ENCODE peak calls at places on chromosomes 5 and 9, in six cellular contexts. One of them, this sample, is unnamed. For H3K9me3 and H3K4me1, the result is how much of the 10 kb centered on the place peaks cover.

GRCh38 chr5:67287795-67288194 is 91.2 kb upstream of the CD180 start:
- DNase-seq in GM23248: peak
- DNase-seq in esophagus muscularis mucosa: no peak
- DNase-seq in A549: no peak
- DNase-seq in heart right ventricle: no peak
- DNase-seq in fibroblast of lung: peak
- DNase-seq in this sample: no peak

GRCh38 chr5:57456056-57456455 is 26.6 kb downstream of the ACTBL2 start:
- DNase-seq in esophagus muscularis mucosa: no peak
- DNase-seq in fibroblast of lung: no peak
- DNase-seq in GM23248: no peak
- DNase-seq in A549: no peak
- DNase-seq in heart right ventricle: no peak
- DNase-seq in this sample: no peak

GRCh38 chr5:73496984-73497457 is 1.2 kb upstream of the BTF3 start:
- DNase-seq in esophagus muscularis mucosa: no peak
- DNase-seq in fibroblast of lung: peak
- DNase-seq in A549: peak
- DNase-seq in heart right ventricle: no peak
- DNase-seq in GM23248: peak
- DNase-seq in this sample: no peak

GRCh38 chr5:57768771-57769170 is 286.2 kb upstream of the ACTBL2 start:
- DNase-seq in A549: no peak
- DNase-seq in fibroblast of lung: peak
- DNase-seq in heart right ventricle: no peak
- DNase-seq in esophagus muscularis mucosa: no peak
- DNase-seq in GM23248: no peak
- DNase-seq in this sample: no peak

GRCh38 chr5:137360607-137361006 is 138.5 kb downstream of the SPOCK1 start:
- DNase-seq in esophagus muscularis mucosa: no peak
- DNase-seq in fibroblast of lung: no peak
- DNase-seq in GM23248: peak
- DNase-seq in A549: no peak
- DNase-seq in heart right ventricle: no peak
- DNase-seq in this sample: no peak

GRCh38 chr5:132238169-132238744 is 10.6 kb upstream of the P4HA2 start:
- DNase-seq in heart right ventricle: peak
- DNase-seq in GM23248: peak
- DNase-seq in A549: peak
- DNase-seq in fibroblast of lung: peak
- DNase-seq in esophagus muscularis mucosa: no peak
- DNase-seq in this sample: peak

GRCh38 chr5:919356-920000 is 26.8 kb downstream of the TRIP13 start:
- DNase-seq in fibroblast of lung: no peak
- DNase-seq in heart right ventricle: no peak
- DNase-seq in esophagus muscularis mucosa: no peak
- DNase-seq in A549: peak
- DNase-seq in GM23248: no peak
- DNase-seq in this sample: no peak

GRCh38 chr5:76855961-76856360 is 6.1 kb downstream of the S100Z start:
- DNase-seq in A549: no peak
- DNase-seq in fibroblast of lung: no peak
- DNase-seq in esophagus muscularis mucosa: no peak
- DNase-seq in GM23248: no peak
- DNase-seq in heart right ventricle: no peak
- DNase-seq in this sample: no peak

GRCh38 chr5:76766746-76767145 is 50.8 kb downstream of the F2R start:
- DNase-seq in GM23248: peak
- DNase-seq in heart right ventricle: no peak
- DNase-seq in fibroblast of lung: peak
- DNase-seq in A549: no peak
- DNase-seq in esophagus muscularis mucosa: no peak
- DNase-seq in this sample: no peak

GRCh38 chr5:7878381-7878873 is 9.5 kb downstream of the MTRR start:
- DNase-seq in heart right ventricle: no peak
- DNase-seq in GM23248: peak
- DNase-seq in esophagus muscularis mucosa: no peak
- DNase-seq in fibroblast of lung: peak
- DNase-seq in A549: peak
- DNase-seq in this sample: no peak

GRCh38 chr9:7394007-7394774 is 405.4 kb downstream of the DMAC1 start:
- DNase-seq in esophagus muscularis mucosa: no peak
- DNase-seq in A549: peak
- DNase-seq in GM23248: no peak
- DNase-seq in fibroblast of lung: no peak
- DNase-seq in heart right ventricle: no peak
- DNase-seq in this sample: no peak

GRCh38 chr5:152634596-152634995 is 229.5 kb upstream of the NMUR2 start:
- DNase-seq in heart right ventricle: peak
- DNase-seq in fibroblast of lung: no peak
- DNase-seq in esophagus muscularis mucosa: no peak
- DNase-seq in GM23248: no peak
- DNase-seq in A549: no peak
- DNase-seq in this sample: no peak

GRCh38 chr5:113776168-113776567 is 262.7 kb downstream of the YTHDC2 start:
- DNase-seq in fibroblast of lung: no peak
- DNase-seq in esophagus muscularis mucosa: peak
- DNase-seq in GM23248: no peak
- DNase-seq in heart right ventricle: no peak
- DNase-seq in A549: no peak
- DNase-seq in this sample: no peak

GRCh38 chr9:93093449-93094293 is 2.3 kb upstream of the CARD19 start:
- DNase-seq in heart right ventricle: no peak
- DNase-seq in GM23248: no peak
- DNase-seq in esophagus muscularis mucosa: no peak
- DNase-seq in A549: no peak
- DNase-seq in fibroblast of lung: no peak
- DNase-seq in this sample: peak

GRCh38 chr5:38576442-38576841 is 20.0 kb upstream of the LIFR start:
- DNase-seq in heart right ventricle: peak
- DNase-seq in A549: no peak
- DNase-seq in fibroblast of lung: no peak
- DNase-seq in GM23248: peak
- DNase-seq in esophagus muscularis mucosa: no peak
- DNase-seq in this sample: peak

GRCh38 chr5:159700016-159700415 is 216.3 kb upstream of the ADRA1B start:
- DNase-seq in fibroblast of lung: no peak
- DNase-seq in GM23248: no peak
- DNase-seq in A549: no peak
- DNase-seq in heart right ventricle: no peak
- DNase-seq in esophagus muscularis mucosa: no peak
- DNase-seq in this sample: no peak

GRCh38 chr9:121325387-121325786 is 44.7 kb downstream of the STOM start:
- DNase-seq in A549: no peak
- DNase-seq in heart right ventricle: no peak
- DNase-seq in fibroblast of lung: no peak
- DNase-seq in GM23248: no peak
- DNase-seq in esophagus muscularis mucosa: no peak
- DNase-seq in this sample: no peak

GRCh38 chr5:1004598-1005361 is 3.8 kb upstream of the NKD2 start:
- DNase-seq in fibroblast of lung: no peak
- DNase-seq in GM23248: peak
- DNase-seq in esophagus muscularis mucosa: no peak
- DNase-seq in heart right ventricle: peak
- DNase-seq in A549: peak
- DNase-seq in this sample: peak

GRCh38 chr9:75239176-75239575 is 150.9 kb downstream of the OSTF1 start:
- DNase-seq in A549: peak
- DNase-seq in GM23248: peak
- DNase-seq in fibroblast of lung: peak
- DNase-seq in esophagus muscularis mucosa: no peak
- DNase-seq in heart right ventricle: no peak
- DNase-seq in this sample: no peak

GRCh38 chr9:33765411-33765810 is 29.9 kb upstream of the PRSS3 start:
- DNase-seq in heart right ventricle: no peak
- DNase-seq in A549: peak
- DNase-seq in GM23248: peak
- DNase-seq in esophagus muscularis mucosa: no peak
- DNase-seq in fibroblast of lung: peak
- DNase-seq in this sample: no peak

DNA sequence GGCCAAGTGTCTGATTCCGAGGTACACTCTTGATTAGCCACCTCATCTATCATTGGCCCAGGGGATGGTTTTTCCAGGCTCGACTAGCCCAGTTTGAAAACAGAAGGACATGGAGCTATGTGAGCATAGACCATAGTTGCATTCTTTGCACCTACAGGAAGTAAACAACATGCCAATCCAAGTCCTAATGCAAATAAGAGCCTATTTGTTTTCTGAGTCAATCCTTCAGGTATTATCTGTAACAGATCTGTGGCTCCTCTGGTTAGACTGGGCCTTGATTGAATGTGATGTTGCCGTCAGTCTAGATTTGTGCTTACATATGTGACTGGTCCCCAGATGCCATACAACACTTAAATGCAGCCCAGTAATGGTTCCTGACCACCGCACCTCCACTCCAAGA is 29.7 kb upstream of the ARHGAP26 start:
- DNase-seq in fibroblast of lung: no peak
- DNase-seq in esophagus muscularis mucosa: no peak
- DNase-seq in GM23248: no peak
- DNase-seq in heart right ventricle: no peak
- DNase-seq in A549: peak
- DNase-seq in this sample: no peak
- H3K4me3 ChIP-seq in fibroblast of lung: no peak
- H3K4me3 ChIP-seq in esophagus muscularis mucosa: no peak
- H3K4me3 ChIP-seq in GM23248: no peak
- H3K4me3 ChIP-seq in heart right ventricle: no peak
- H3K4me3 ChIP-seq in A549: no peak
- H3K4me3 ChIP-seq in this sample: no peak

DNA sequence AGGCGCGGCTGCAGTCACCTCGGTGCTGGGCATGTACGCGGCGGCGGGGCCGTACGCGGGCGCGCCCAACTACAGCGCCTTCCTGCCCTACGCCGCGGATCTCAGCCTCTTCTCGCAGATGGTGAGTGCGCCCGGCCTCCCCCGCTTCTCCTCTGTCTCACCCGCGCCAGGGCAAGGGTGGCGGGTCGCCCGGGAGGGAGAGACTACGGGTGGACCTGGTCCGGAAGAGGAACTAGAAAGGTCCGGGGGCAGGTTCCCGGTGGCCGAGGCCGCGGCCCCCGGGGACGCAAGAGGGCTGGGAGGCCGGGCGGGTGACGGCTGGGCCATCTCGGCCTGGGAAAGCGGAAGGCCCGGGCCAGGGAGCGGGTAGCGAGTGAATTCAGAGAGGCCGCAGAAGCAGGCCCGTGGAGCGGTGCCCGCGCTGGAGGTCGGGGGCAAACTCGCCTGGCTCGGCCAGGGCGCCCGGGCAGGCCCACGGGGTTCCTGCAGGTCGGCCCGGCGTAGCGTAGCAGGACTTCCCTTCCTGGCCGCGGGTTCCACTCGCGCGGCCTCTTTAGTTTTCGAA is 711 bp downstream of the IRX1 start:
- DNase-seq in heart right ventricle: no peak
- DNase-seq in esophagus muscularis mucosa: no peak
- DNase-seq in fibroblast of lung: no peak
- DNase-seq in A549: no peak
- DNase-seq in GM23248: peak
- DNase-seq in this sample: no peak
- H3K9me3 ChIP-seq in heart right ventricle: under half
- H3K9me3 ChIP-seq in esophagus muscularis mucosa: under half
- H3K9me3 ChIP-seq in fibroblast of lung: under half
- H3K9me3 ChIP-seq in A549: under half
- H3K9me3 ChIP-seq in GM23248: under half
- H3K9me3 ChIP-seq in this sample: under half

GRCh38 chr5:26940981-26941380 is 97.4 kb downstream of the CDH9 start:
- DNase-seq in heart right ventricle: no peak
- DNase-seq in esophagus muscularis mucosa: no peak
- DNase-seq in GM23248: no peak
- DNase-seq in fibroblast of lung: no peak
- DNase-seq in A549: no peak
- DNase-seq in this sample: no peak
- H3K4me1 ChIP-seq in heart right ventricle: under half
- H3K4me1 ChIP-seq in esophagus muscularis mucosa: under half
- H3K4me1 ChIP-seq in GM23248: under half
- H3K4me1 ChIP-seq in fibroblast of lung: under half
- H3K4me1 ChIP-seq in A549: under half
- H3K4me1 ChIP-seq in this sample: under half

GRCh38 chr9:21995652-21996275 is 1.2 kb downstream of the CDKN2B-AS1 start:
- DNase-seq in GM23248: peak
- DNase-seq in heart right ventricle: peak
- DNase-seq in A549: no peak
- DNase-seq in fibroblast of lung: peak
- DNase-seq in esophagus muscularis mucosa: no peak
- DNase-seq in this sample: peak

GRCh38 chr9:21996438-21996837 is 1.8 kb downstream of the CDKN2B-AS1 start:
- DNase-seq in A549: no peak
- DNase-seq in esophagus muscularis mucosa: no peak
- DNase-seq in GM23248: no peak
- DNase-seq in heart right ventricle: no peak
- DNase-seq in fibroblast of lung: no peak
- DNase-seq in this sample: no peak

GRCh38 chr9:21997480-21997879 is 2.9 kb downstream of the CDKN2B-AS1 start:
- DNase-seq in esophagus muscularis mucosa: no peak
- DNase-seq in GM23248: no peak
- DNase-seq in A549: no peak
- DNase-seq in heart right ventricle: no peak
- DNase-seq in fibroblast of lung: no peak
- DNase-seq in this sample: no peak

GRCh38 chr9:21998026-21998425 is 3.4 kb downstream of the CDKN2B-AS1 start:
- DNase-seq in heart right ventricle: no peak
- DNase-seq in fibroblast of lung: no peak
- DNase-seq in GM23248: no peak
- DNase-seq in A549: no peak
- DNase-seq in esophagus muscularis mucosa: no peak
- DNase-seq in this sample: no peak

GRCh38 chr9:21996858-21997257 is 2.3 kb downstream of the CDKN2B-AS1 start:
- DNase-seq in esophagus muscularis mucosa: no peak
- DNase-seq in heart right ventricle: no peak
- DNase-seq in A549: no peak
- DNase-seq in GM23248: no peak
- DNase-seq in fibroblast of lung: no peak
- DNase-seq in this sample: no peak
- H3K4me3 ChIP-seq in esophagus muscularis mucosa: no peak
- H3K4me3 ChIP-seq in heart right ventricle: no peak
- H3K4me3 ChIP-seq in A549: no peak
- H3K4me3 ChIP-seq in GM23248: no peak
- H3K4me3 ChIP-seq in fibroblast of lung: no peak
- H3K4me3 ChIP-seq in this sample: no peak